ENCODE peak calls at places on chromosomes 12 and 14, in nine cellular contexts. Y is A549, B is H54, T is suprapubic skin, R is body of pancreas, I is adrenal gland, K is H1, A is sigmoid colon, W is ovary. H is an unnamed sample.

GRCh38 chr12:77323778-77324415 is 258.5 kb upstream of the E2F7 start:
- DNase-seq in I (no peak), K (no peak), R (no peak), Y (no peak), B (no peak), T (no peak), W (no peak), A (no peak), H (no peak)

GRCh38 chr14:90384543-90384911 is 12.3 kb upstream of the CALM1 start:
- DNase-seq in I (no peak), T (no peak), R (no peak), A (no peak), B (no peak), K (no peak), W (no peak), Y (no peak), H (no peak)

GRCh38 chr14:71734076-71734475 is 198.2 kb upstream of the RGS6 start:
- DNase-seq in Y (no peak), K (no peak), W (no peak), T (no peak), B (no peak), A (no peak), R (no peak), I (no peak), H (no peak)

GRCh38 chr12:128961957-128962356 is 108.7 kb downstream of the GLT1D1 start:
- DNase-seq in B (no peak), W (no peak), K (no peak), I (no peak), T (no peak), A (no peak), Y (no peak), R (no peak), H (no peak)

GRCh38 chr12:119444462-119445044 is 110.0 kb downstream of the CCDC60 start:
- DNase-seq in W (peak; percentile 30), R (peak; percentile 30), B (peak; percentile 31), I (peak; percentile 63), A (no peak), T (no peak), Y (peak; percentile 85), K (peak; percentile 43), H (peak; percentile 88)

GRCh38 chr14:91229743-91230200 is 14.7 kb downstream of the GPR68 start:
- DNase-seq in K (no peak), R (no peak), W (no peak), B (peak; percentile 62), Y (no peak), T (no peak), A (no peak), I (no peak), H (no peak)

GRCh38 chr14:50001146-50001998 is 108.5 kb downstream of the ARF6 start:
- DNase-seq in B (peak; percentile 36), I (no peak), Y (peak; percentile 61), T (peak; percentile 84), A (no peak), R (peak; percentile 45), W (no peak), K (no peak), H (peak; percentile 55)

GRCh38 chr14:55279384-55279783 is 8.2 kb downstream of the FBXO34 start:
- DNase-seq in R (no peak), K (no peak), I (no peak), A (no peak), Y (no peak), B (no peak), W (no peak), T (no peak), H (no peak)

GRCh38 chr12:116010467-116010866 is 267.0 kb downstream of the MED13L start:
- DNase-seq in T (no peak), A (no peak), R (no peak), B (no peak), K (no peak), W (no peak), I (no peak), Y (no peak), H (no peak)

GRCh38 chr14:68530443-68530842 is 262.4 kb downstream of the ZFP36L1 start:
- DNase-seq in R (no peak), W (no peak), A (no peak), T (no peak), I (no peak), K (no peak), Y (no peak), B (no peak), H (no peak)

GRCh38 chr12:26514364-26514763 is 318.6 kb downstream of the ITPR2 start:
- DNase-seq in Y (no peak), T (no peak), B (no peak), K (no peak), A (no peak), W (no peak), R (no peak), I (no peak), H (no peak)

GRCh38 chr12:55927588-55928502 is at the start of gene PYM1:
- DNase-seq in B (peak; percentile 39), T (peak; percentile 95), A (peak; percentile 93), K (peak; percentile 74), I (peak; percentile 92), Y (peak; percentile 85), W (peak; percentile 79), R (peak; percentile 91), H (peak; percentile 97)

DNA sequence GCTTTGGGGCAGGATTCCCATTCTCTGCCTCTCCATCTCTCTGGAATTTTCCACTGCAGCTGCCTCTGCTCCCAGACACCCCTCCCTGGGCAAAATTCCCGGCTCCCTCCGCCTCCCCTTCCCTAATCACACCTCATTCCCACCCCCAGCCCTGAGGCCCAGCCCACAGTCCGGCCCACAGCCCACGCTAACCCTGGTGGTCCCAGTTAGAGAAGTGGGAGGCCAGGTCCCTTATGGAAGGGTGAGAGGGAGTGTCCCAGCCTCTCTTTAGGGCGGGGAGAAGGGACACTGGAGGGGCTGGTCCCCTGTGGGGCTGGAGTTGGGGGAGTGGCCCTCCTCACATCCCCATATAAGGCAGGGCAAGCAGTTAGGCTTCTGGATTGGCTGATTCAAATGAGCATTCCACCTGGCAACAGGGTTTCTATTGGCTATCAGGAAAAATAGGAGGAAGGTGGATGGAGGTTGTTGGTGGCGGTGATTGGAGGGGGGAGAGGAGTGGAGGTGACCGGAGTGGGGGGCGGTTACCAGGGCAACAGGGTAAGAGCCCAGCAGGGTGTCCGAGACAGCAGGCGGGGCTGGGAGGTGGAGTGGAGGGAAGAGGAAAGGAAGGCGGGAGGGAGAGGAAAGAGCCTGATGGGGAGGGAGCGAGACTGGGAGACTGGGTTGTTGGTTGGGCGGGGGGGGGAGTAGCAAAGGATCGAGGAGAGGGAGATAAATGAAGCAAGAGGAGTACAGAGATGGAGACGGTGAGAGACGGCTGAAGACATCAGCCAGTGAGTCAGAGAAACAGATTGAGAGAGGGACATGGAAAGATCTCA is 1.9 kb upstream of the PTMS start:
- DNase-seq in A (peak; percentile 99), Y (peak; percentile 100), R (peak; percentile 91), T (peak; percentile 95), K (peak; percentile 91), B (peak; percentile 95), W (peak; percentile 96), I (peak; percentile 94), H (peak; percentile 70)
- TF ChIP-seq POLR2A in A (peak; percentile 32), Y (peak; percentile 47), R (no peak), T (no peak), K (no peak), B (peak; percentile 44), W (no peak), I (no peak), H (no peak)

DNA sequence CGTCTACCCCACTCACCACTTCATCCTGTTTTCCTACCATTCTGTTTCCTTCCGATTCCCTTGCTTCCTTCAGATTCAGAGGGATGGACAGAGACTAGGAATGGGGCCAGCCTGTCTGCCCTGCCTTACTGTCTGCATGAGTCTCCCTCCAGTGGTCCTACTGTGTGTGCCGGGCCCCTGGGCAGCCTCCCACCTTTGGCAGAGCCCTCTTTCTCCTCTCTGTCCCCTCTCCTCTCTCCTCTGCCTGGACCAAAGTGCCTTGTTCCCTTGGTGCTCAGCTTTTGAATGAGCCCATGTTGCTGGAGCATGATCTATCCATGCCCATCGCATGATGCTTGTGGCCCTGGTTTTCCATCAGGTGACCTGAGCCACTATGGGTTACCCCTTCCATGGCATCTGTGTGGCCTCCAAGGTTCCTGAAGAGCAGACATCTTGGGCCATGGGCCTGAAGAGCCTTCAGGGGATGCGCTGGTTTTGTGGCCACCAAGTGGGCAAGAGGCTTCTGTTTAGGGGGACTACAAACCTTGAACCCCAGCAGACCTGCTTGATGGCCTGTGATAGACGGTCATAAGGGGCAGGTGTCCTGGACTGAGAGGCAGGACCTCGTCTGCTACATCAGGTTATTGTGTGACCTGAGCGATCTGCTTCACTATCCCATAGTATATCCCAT is 54.2 kb upstream of the BCL11B start:
- DNase-seq in W (peak; percentile 3), K (no peak), A (no peak), T (peak; percentile 36), I (no peak), B (no peak), Y (no peak), R (no peak), H (no peak)
- TF ChIP-seq POLR2A in W (no peak), K (no peak), A (no peak), T (no peak), I (no peak), B (no peak), Y (no peak), R (no peak), H (no peak)

GRCh38 chr12:18998343-18999270 is 130.9 kb upstream of the PLEKHA5 start:
- DNase-seq in T (no peak), B (peak; percentile 28), I (no peak), K (no peak), R (no peak), Y (peak; percentile 11), A (no peak), W (no peak), H (no peak)
- TF ChIP-seq POLR2A in T (no peak), B (no peak), I (no peak), K (no peak), R (no peak), Y (no peak), A (no peak), W (no peak), H (no peak)

GRCh38 chr14:100305446-100306255 is 593 bp downstream of the SLC25A29 start:
- DNase-seq in A (peak; percentile 76), K (no peak), Y (no peak), W (peak; percentile 73), I (peak; percentile 57), B (peak; percentile 61), T (no peak), R (peak; percentile 31), H (peak; percentile 42)

GRCh38 chr14:100307215-100308111 is 1.2 kb upstream of the SLC25A29 start:
- DNase-seq in A (no peak), B (no peak), T (no peak), Y (no peak), K (no peak), I (peak; percentile 52), W (peak; percentile 69), R (no peak), H (no peak)

GRCh38 chr14:100304825-100305445 is 1.3 kb downstream of the SLC25A29 start:
- DNase-seq in R (peak; percentile 74), K (no peak), Y (peak; percentile 35), B (peak; percentile 55), T (no peak), A (no peak), I (peak; percentile 83), W (peak; percentile 83), H (peak; percentile 54)

GRCh38 chr14:100306506-100307214 is 416 bp upstream of the SLC25A29 start:
- DNase-seq in K (no peak), Y (peak; percentile 79), R (peak; percentile 86), T (peak; percentile 89), A (peak; percentile 94), I (peak; percentile 85), W (peak; percentile 93), B (peak; percentile 97), H (peak; percentile 87)

DNA sequence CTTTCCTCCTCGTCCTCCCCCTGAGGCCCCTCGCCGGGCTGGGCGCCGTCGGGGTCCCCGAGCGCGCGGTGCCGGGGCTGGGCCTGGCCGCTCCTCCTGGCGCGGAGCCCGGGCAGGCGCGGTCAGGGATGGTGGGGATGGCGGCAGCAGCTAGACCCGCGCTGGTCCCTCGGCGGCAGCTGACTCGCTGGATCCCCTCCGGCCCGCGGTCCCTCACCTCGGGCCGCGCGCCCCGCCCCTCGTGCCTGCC is at the start of gene SLC25A29:
- DNase-seq in A (no peak), B (no peak), Y (no peak), R (no peak), W (no peak), T (no peak), K (no peak), I (no peak), H (no peak)
- TF ChIP-seq POLR2A in A (no peak), B (peak; percentile 23), Y (no peak), R (no peak), W (peak; percentile 80), T (peak; percentile 59), K (no peak), I (peak; percentile 47), H (no peak)